ENCODE peak calls at places on chromosomes 6 and 20, in ten cellular contexts. H, Z, E, J, O, I, Q, A, R and V are unnamed samples.

GRCh38 chr6:123316733-123317323 is 319.9 kb downstream of the TRDN start:
- DNase-seq in H (no peak), Q (peak), A (no peak), R (no peak), E (peak), J (no peak), Z (no peak), O (peak), I (no peak), V (no peak)

GRCh38 chr6:81026041-81026553 is 726.4 kb downstream of the TENT5A start:
- DNase-seq in Z (no peak), A (no peak), R (no peak), H (no peak), I (no peak), E (no peak), O (no peak), Q (no peak), J (no peak), V (no peak)

GRCh38 chr6:18241208-18241836 is 23.0 kb downstream of the DEK start:
- DNase-seq in Q (no peak), I (no peak), H (peak), A (no peak), E (no peak), J (no peak), Z (peak), O (no peak), R (no peak), V (no peak)

GRCh38 chr6:39357998-39358686 is 35.6 kb upstream of the KCNK16 start:
- DNase-seq in Z (peak), A (peak), Q (no peak), J (no peak), I (no peak), O (no peak), R (peak), H (no peak), E (peak), V (no peak)

GRCh38 chr6:109345986-109346385 is 36.3 kb downstream of the CD164 start:
- DNase-seq in R (no peak), I (no peak), H (no peak), Z (no peak), E (no peak), Q (no peak), O (no peak), A (no peak), J (no peak), V (no peak)

GRCh38 chr20:48571945-48572589 is 255.7 kb downstream of the PREX1 start:
- DNase-seq in I (no peak), J (no peak), Z (no peak), A (no peak), E (no peak), H (no peak), Q (no peak), O (no peak), R (no peak), V (no peak)

GRCh38 chr6:69138893-69139494 is 503.9 kb downstream of the ADGRB3 start:
- DNase-seq in I (no peak), Q (peak), J (no peak), H (no peak), A (no peak), O (no peak), R (no peak), Z (peak), E (no peak), V (no peak)

GRCh38 chr6:12602342-12602741 is 114.2 kb upstream of the PHACTR1 start:
- DNase-seq in Q (no peak), R (no peak), H (no peak), Z (no peak), O (no peak), E (peak), A (no peak), J (no peak), I (no peak), V (no peak)

GRCh38 chr20:45970646-45971424 is 1.2 kb downstream of the ZNF335 start:
- DNase-seq in Q (no peak), R (peak), H (no peak), O (peak), A (peak), E (peak), I (no peak), Z (no peak), J (peak), V (no peak)

GRCh38 chr20:64080813-64081619 is 1.1 kb downstream of the OPRL1 start:
- DNase-seq in A (no peak), O (peak), I (no peak), R (no peak), Z (no peak), E (no peak), H (no peak), Q (no peak), J (no peak), V (no peak)

GRCh38 chr6:161481786-161482516 is 208.1 kb upstream of the AGPAT4 start:
- DNase-seq in R (no peak), A (no peak), I (no peak), Z (no peak), H (no peak), E (no peak), Q (no peak), O (no peak), J (no peak), V (no peak)

GRCh38 chr20:12371955-12372354 is 454.3 kb downstream of the BTBD3 start:
- DNase-seq in R (no peak), J (no peak), E (no peak), Z (no peak), O (no peak), A (no peak), H (no peak), Q (no peak), I (no peak), V (no peak)

GRCh38 chr6:145557474-145557873 is 177.8 kb downstream of the EPM2A start:
- DNase-seq in I (no peak), H (no peak), J (no peak), O (no peak), Z (no peak), A (no peak), R (no peak), Q (no peak), E (no peak), V (no peak)

GRCh38 chr20:3177746-3178477 is 4.6 kb upstream of the LZTS3 start:
- DNase-seq in A (no peak), I (no peak), R (no peak), E (no peak), J (no peak), Z (no peak), Q (no peak), O (no peak), H (no peak), V (no peak)
- H3K27ac ChIP-seq in A (no peak), I (no peak), R (no peak), E (peak), J (peak), Z (no peak), Q (no peak), O (no peak), H (no peak), V (no peak)

GRCh38 chr20:33654680-33655161 is 7.4 kb upstream of the C20orf144 start:
- DNase-seq in O (no peak), J (peak), Q (no peak), I (no peak), H (no peak), E (no peak), A (peak), Z (no peak), R (no peak), V (no peak)
- H3K27ac ChIP-seq in O (no peak), J (peak), Q (no peak), I (no peak), H (no peak), E (peak), A (no peak), Z (no peak), R (no peak), V (no peak)

DNA sequence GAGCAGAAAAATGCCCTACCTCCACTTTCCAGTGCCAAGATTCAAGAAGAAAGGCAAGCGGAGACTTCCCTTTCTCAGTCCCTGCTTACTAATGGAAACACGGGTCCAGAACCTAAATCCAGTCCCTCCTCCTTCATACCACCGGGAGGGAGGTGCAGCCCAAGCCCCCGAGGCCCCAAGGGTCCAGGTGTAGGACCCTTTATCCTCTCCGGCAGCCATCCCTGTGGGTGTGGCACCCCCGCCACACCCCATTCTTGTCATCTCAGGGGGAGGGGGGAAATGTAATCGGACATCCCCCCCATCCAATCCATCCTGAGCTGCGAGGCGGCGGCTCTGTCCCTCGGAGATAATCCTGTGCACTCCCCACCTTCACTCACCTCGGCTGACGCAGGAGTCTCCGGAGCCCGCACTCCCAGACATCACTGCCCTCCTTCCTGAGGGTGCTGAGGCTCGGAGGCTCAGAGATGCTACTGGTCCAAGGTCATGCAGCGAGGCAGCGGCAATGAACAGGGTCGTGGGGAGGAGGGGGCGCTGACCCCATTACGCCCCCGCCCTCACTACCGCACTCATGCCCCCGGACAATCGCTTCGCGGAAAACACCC is 620 bp downstream of the ADISSP start:
- DNase-seq in E (no peak), H (no peak), A (no peak), Q (no peak), O (no peak), I (no peak), Z (no peak), R (no peak), J (peak), V (no peak)
- H3K27ac ChIP-seq in E (no peak), H (peak), A (peak), Q (peak), O (no peak), I (peak), Z (peak), R (no peak), J (no peak), V (no peak)

GRCh38 chr6:79894939-79895338 is 52.4 kb downstream of the ELOVL4 start:
- DNase-seq in E (peak), I (no peak), H (no peak), Z (peak), O (no peak), J (no peak), A (no peak), Q (peak), R (no peak), V (no peak)

GRCh38 chr6:79895382-79896100 is 51.8 kb downstream of the ELOVL4 start:
- DNase-seq in I (no peak), O (no peak), H (no peak), R (no peak), A (no peak), Z (peak), E (no peak), Q (peak), J (no peak), V (no peak)

GRCh38 chr6:79898076-79898475 is 49.3 kb downstream of the ELOVL4 start:
- DNase-seq in A (no peak), R (no peak), Z (no peak), E (no peak), J (no peak), H (no peak), Q (no peak), I (no peak), O (no peak), V (no peak)
- H3K27ac ChIP-seq in A (no peak), R (no peak), Z (no peak), E (no peak), J (no peak), H (no peak), Q (no peak), I (no peak), O (no peak), V (no peak)